ENCODE peak calls at places on chromosomes 5 and 9, in seven cellular contexts. S is neural progenitor cell, T is HAP-1, M is mammary epithelial cell, H is spleen, B is right lobe of liver, I is A549. J is an unnamed sample.
A peak's percentile ranks its signal among the peaks of the same experiment; 100 is the strongest.

GRCh38 chr5:60196382-60197113 is 303.0 kb upstream of the PDE4D start:
- DNase-seq in S (no peak), T (no peak), M (peak; percentile 97), H (no peak), B (no peak), I (peak; percentile 97), J (peak; percentile 65)

GRCh38 chr5:91059409-91059808 is 323.7 kb downstream of the ARRDC3 start:
- DNase-seq in S (no peak), T (no peak), M (no peak), H (no peak), B (no peak), I (no peak), J (no peak)

GRCh38 chr9:1604942-1605560 is 410.1 kb upstream of the SMARCA2 start:
- DNase-seq in S (no peak), T (peak; percentile 19), M (peak; percentile 8), H (no peak), B (no peak), I (peak; percentile 28), J (no peak)

GRCh38 chr5:174386306-174386705 is 338.1 kb upstream of the MSX2 start:
- DNase-seq in S (no peak), T (no peak), M (no peak), H (no peak), B (no peak), I (no peak), J (no peak)

GRCh38 chr5:142287096-142287972 is 37.5 kb downstream of the SPRY4 start:
- DNase-seq in S (no peak), T (no peak), M (no peak), H (no peak), B (no peak), I (no peak), J (peak; percentile 37)

GRCh38 chr9:87422999-87423398 is 74.7 kb upstream of the DAPK1 start:
- DNase-seq in S (no peak), T (no peak), M (no peak), H (no peak), B (no peak), I (no peak), J (no peak)

GRCh38 chr5:103929310-103930003 is 366.9 kb upstream of the NUDT12 start:
- DNase-seq in S (no peak), T (no peak), M (peak; percentile 65), H (no peak), B (no peak), I (no peak), J (no peak)

GRCh38 chr9:126893079-126893478 is 21.5 kb upstream of the RALGPS1 start:
- DNase-seq in S (no peak), T (peak; percentile 8), M (no peak), H (no peak), B (no peak), I (no peak), J (no peak)

DNA sequence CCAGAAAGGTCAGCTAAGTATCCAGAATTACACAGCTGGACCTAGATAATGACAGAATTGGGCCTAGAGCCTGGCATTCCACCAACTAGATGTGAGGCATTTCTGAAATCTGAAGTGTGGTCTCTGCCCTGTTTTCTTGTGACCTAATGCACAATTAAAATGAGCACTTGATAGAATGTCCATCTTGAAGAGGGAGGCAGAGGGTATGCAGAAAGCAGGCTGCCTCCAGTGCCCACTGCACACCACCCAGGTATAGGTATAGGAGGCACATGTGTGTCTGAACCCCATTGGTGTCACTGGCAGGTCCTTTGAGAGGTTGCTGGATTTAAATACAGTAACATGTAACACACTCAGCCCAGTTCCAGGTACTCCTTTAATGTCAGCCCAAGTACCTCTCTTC is 2.4 kb downstream of the MTAP start:
- DNase-seq in S (no peak), T (no peak), M (no peak), H (no peak), B (no peak), I (no peak), J (no peak)
- H3K4me3 ChIP-seq in S (no peak overlapping the region), T (peak overlapping the region; percentile 3), M (peak overlapping the region; percentile 67), H (no peak overlapping the region), B (no peak overlapping the region), I (peak overlapping the region; percentile 69), J (peak overlapping the region; percentile 95)

GRCh38 chr5:129820-130219 is 37.9 kb downstream of the PLEKHG4B start:
- DNase-seq in S (no peak), T (peak; percentile 67), M (peak; percentile 9), H (no peak), B (no peak), I (no peak), J (no peak)

GRCh38 chr5:128446-128845 is 36.5 kb downstream of the PLEKHG4B start:
- DNase-seq in S (no peak), T (no peak), M (no peak), H (no peak), B (no peak), I (no peak), J (no peak)

GRCh38 chr5:126806-127205 is 34.8 kb downstream of the PLEKHG4B start:
- DNase-seq in S (no peak), T (no peak), M (no peak), H (no peak), B (no peak), I (no peak), J (no peak)

GRCh38 chr5:129148-129547 is 37.2 kb downstream of the PLEKHG4B start:
- DNase-seq in S (no peak), T (no peak), M (no peak), H (no peak), B (no peak), I (no peak), J (no peak)

GRCh38 chr5:125815-126214 is 33.8 kb downstream of the PLEKHG4B start:
- DNase-seq in S (no peak), T (peak; percentile 27), M (no peak), H (no peak), B (no peak), I (no peak), J (no peak)
- H3K9me3 ChIP-seq in S (peaks cover 23% of the 10 kb centered on the region), T (peaks cover 16% of the 10 kb centered on the region), M (peaks cover 2% of the 10 kb centered on the region), H (no peaks in the 10 kb centered on the region), B (no peaks in the 10 kb centered on the region), I (peaks cover 22% of the 10 kb centered on the region), J (no peaks in the 10 kb centered on the region)

DNA sequence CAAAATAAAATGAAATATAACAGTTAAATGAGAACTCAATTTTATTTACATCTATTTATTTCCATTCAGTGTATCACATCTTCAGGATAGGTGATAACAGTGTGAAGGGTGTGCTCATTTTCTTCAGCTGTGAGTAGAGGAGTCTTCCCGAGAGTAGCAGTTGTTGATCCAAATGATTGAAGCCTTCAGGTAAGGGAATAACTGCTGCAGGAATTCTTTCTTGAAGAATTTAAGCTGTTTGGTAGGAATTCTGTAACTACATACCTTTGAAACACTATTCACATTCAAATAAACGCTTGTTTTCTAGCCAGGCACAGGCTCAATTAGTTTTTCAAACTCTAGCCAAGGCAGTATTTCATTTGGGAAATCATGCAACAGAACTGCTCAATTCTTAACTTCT is 15.3 kb downstream of the SRP19 start:
- DNase-seq in S (no peak), T (no peak), M (no peak), H (no peak), B (no peak), I (no peak), J (no peak)
- H3K4me3 ChIP-seq in S (no peak overlapping the region), T (no peak overlapping the region), M (no peak overlapping the region), H (no peak overlapping the region), B (no peak overlapping the region), I (no peak overlapping the region), J (no peak overlapping the region)

DNA sequence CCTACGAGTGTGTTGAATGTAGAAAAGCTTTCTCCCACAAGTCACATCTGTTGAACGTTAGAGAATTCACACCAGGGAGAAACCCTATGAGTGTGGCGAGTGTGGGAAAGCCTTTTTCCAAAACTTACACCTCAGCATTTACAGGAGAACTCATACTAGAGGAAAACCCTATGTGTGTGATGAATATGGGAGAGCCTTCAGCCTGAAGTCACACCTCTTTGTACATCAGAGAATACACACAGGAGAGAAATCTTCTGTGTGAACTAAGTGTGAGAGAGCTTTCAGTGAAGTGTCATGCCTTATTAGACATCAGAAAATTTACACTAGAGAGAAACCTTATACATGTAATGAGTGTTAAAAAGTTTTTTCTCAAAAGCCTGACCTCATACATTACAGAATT is 41.8 kb upstream of the GPX3 start:
- DNase-seq in S (no peak), T (no peak), M (no peak), H (no peak), B (no peak), I (no peak), J (no peak)
- H3K9me3 ChIP-seq in S (peaks cover 7% of the 10 kb centered on the region), T (peaks cover 2% of the 10 kb centered on the region), M (peaks cover 12% of the 10 kb centered on the region), H (no peaks in the 10 kb centered on the region), B (no peaks in the 10 kb centered on the region), I (peaks cover 19% of the 10 kb centered on the region), J (peaks cover 2% of the 10 kb centered on the region)

GRCh38 chr5:13955896-13956295 is 11.4 kb upstream of the DNAH5 start:
- DNase-seq in S (no peak), T (no peak), M (no peak), H (no peak), B (no peak), I (no peak), J (no peak)
- H3K4me3 ChIP-seq in S (no peak overlapping the region), T (no peak overlapping the region), M (no peak overlapping the region), H (no peak overlapping the region), B (no peak overlapping the region), I (no peak overlapping the region), J (no peak overlapping the region)

DNA sequence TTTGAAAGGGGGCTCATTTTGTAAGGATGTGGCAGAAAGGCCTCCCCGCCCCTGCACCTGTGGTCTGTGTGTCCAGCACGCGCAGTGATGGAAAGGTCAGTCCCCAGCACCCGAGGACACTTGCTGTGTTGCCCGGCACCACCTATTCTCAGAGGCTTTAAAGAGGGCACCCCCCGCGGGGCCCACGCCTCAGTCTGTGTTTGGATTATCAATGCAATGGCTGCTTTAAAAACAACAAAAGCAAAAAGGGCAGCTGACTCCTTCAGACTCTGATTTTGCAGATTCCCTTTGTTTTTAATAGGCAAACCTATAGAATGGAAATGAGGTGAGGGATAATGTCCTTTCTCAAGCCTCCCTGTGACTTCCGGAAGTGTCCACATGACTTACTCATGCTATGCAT is 416.3 kb downstream of the IRX2 start:
- DNase-seq in S (peak; percentile 44), T (no peak), M (no peak), H (no peak), B (no peak), I (no peak), J (no peak)
- H3K9me3 ChIP-seq in S (no peaks in the 10 kb centered on the region), T (no peaks in the 10 kb centered on the region), M (peaks cover 33% of the 10 kb centered on the region), H (no peaks in the 10 kb centered on the region), B (no peaks in the 10 kb centered on the region), I (no peaks in the 10 kb centered on the region), J (no peaks in the 10 kb centered on the region)

GRCh38 chr5:75235711-75236110 is 967 bp downstream of the ANKRD31 start:
- DNase-seq in S (no peak), T (no peak), M (no peak), H (no peak), B (no peak), I (no peak), J (no peak)
- H3K4me3 ChIP-seq in S (no peak overlapping the region), T (no peak overlapping the region), M (no peak overlapping the region), H (no peak overlapping the region), B (no peak overlapping the region), I (peak overlapping the region; percentile 56), J (no peak overlapping the region)

GRCh38 chr5:178817506-178817905 is 42.2 kb upstream of the ZNF354B start:
- DNase-seq in S (no peak), T (no peak), M (no peak), H (no peak), B (no peak), I (no peak), J (no peak)
- H3K9me3 ChIP-seq in S (no peaks in the 10 kb centered on the region), T (peaks cover 2% of the 10 kb centered on the region), M (no peaks in the 10 kb centered on the region), H (no peaks in the 10 kb centered on the region), B (no peaks in the 10 kb centered on the region), I (peaks cover 9% of the 10 kb centered on the region), J (no peaks in the 10 kb centered on the region)